ENCODE peak calls at places on chromosomes 12 and 14, in seven cellular contexts. S is suprapubic skin, F is mesothelial cell of epicardium, Z is kidney, P is tibial artery, M is AG04450, R is PC-9. W is an unnamed sample.

GRCh38 chr12:50764861-50765324 is 992 bp downstream of the ATF1 start:
- DNase-seq in S (peak; percentile 76), F (no peak), Z (no peak), P (no peak), M (no peak), R (no peak), W (no peak)

GRCh38 chr14:93963692-93964091 is 12.7 kb downstream of the ASB2 start:
- DNase-seq in S (no peak), F (no peak), Z (peak; percentile 15), P (no peak), M (no peak), R (no peak), W (no peak)

GRCh38 chr14:51020024-51020710 is 74.7 kb downstream of the TRIM9 start:
- DNase-seq in S (no peak), F (no peak), Z (no peak), P (no peak), M (no peak), R (no peak), W (peak; percentile 12)

GRCh38 chr14:50835280-50835679 is 4.3 kb upstream of the NIN start:
- DNase-seq in S (no peak), F (no peak), Z (no peak), P (no peak), M (no peak), R (no peak), W (no peak)

GRCh38 chr12:127363392-127363791 is 903.6 kb upstream of the TMEM132C start:
- DNase-seq in S (no peak), F (no peak), Z (no peak), P (no peak), M (no peak), R (no peak), W (no peak)

GRCh38 chr12:52032431-52032796 is 18.8 kb upstream of the NR4A1 start:
- DNase-seq in S (peak; percentile 89), F (no peak), Z (peak; percentile 73), P (peak; percentile 93), M (no peak), R (no peak), W (no peak)

GRCh38 chr12:67669925-67670631 is 21.5 kb downstream of the DYRK2 start:
- DNase-seq in S (no peak), F (no peak), Z (no peak), P (no peak), M (no peak), R (no peak), W (no peak)

GRCh38 chr14:100533647-100534485 is 53.4 kb downstream of the BEGAIN start:
- DNase-seq in S (peak; percentile 64), F (peak; percentile 34), Z (peak; percentile 75), P (peak; percentile 18), M (no peak), R (no peak), W (peak; percentile 12)

GRCh38 chr12:89988556-89988955 is 279.9 kb upstream of the ATP2B1 start:
- DNase-seq in S (no peak), F (no peak), Z (no peak), P (no peak), M (no peak), R (no peak), W (no peak)

GRCh38 chr12:3336606-3337311 is 154.2 kb upstream of the PRMT8 start:
- DNase-seq in S (peak; percentile 63), F (no peak), Z (no peak), P (no peak), M (no peak), R (no peak), W (no peak)

GRCh38 chr12:105468464-105468863 is 138.0 kb downstream of the C12orf75 start:
- DNase-seq in S (no peak), F (no peak), Z (no peak), P (no peak), M (no peak), R (no peak), W (no peak)

GRCh38 chr12:105324704-105325103 is 5.8 kb upstream of the C12orf75 start:
- DNase-seq in S (no peak), F (no peak), Z (no peak), P (no peak), M (no peak), R (no peak), W (no peak)

GRCh38 chr12:34398366-34398705 is 376.0 kb downstream of the ALG10 start:
- DNase-seq in S (no peak), F (no peak), Z (peak; percentile 30), P (peak; percentile 5), M (no peak), R (no peak), W (no peak)

GRCh38 chr14:89723930-89724915 is 230.3 kb downstream of the EFCAB11 start:
- DNase-seq in S (no peak), F (no peak), Z (no peak), P (no peak), M (no peak), R (no peak), W (no peak)

GRCh38 chr14:72752034-72752412 is 141.9 kb downstream of the DPF3 start:
- DNase-seq in S (no peak), F (no peak), Z (no peak), P (no peak), M (no peak), R (no peak), W (no peak)

GRCh38 chr12:129564768-129565167 is 339.1 kb downstream of the TMEM132D start:
- DNase-seq in S (no peak), F (no peak), Z (no peak), P (no peak), M (no peak), R (no peak), W (no peak)

GRCh38 chr14:100784523-100785337 is 41.2 kb upstream of the MEG3 start:
- DNase-seq in S (no peak), F (no peak), Z (peak; percentile 7), P (no peak), M (no peak), R (no peak), W (no peak)

GRCh38 chr12:15603461-15604085 is 185.6 kb downstream of the EPS8 start:
- DNase-seq in S (no peak), F (no peak), Z (no peak), P (no peak), M (no peak), R (no peak), W (no peak)

GRCh38 chr12:46959484-46959883 is 119.9 kb upstream of the PCED1B start:
- DNase-seq in S (no peak), F (no peak), Z (no peak), P (no peak), M (peak; percentile 32), R (peak; percentile 97), W (no peak)

GRCh38 chr12:26226119-26226518 is 30.7 kb downstream of the SSPN start:
- DNase-seq in S (no peak), F (no peak), Z (no peak), P (no peak), M (no peak), R (no peak), W (no peak)

GRCh38 chr12:25723286-25723685 is 170.2 kb upstream of the LMNTD1 start:
- DNase-seq in S (no peak), F (no peak), Z (no peak), P (no peak), M (no peak), R (no peak), W (no peak)

GRCh38 chr12:43957732-43958131 is 121.9 kb downstream of the TMEM117 start:
- DNase-seq in S (no peak), F (no peak), Z (no peak), P (no peak), M (peak; percentile 15), R (no peak), W (peak; percentile 24)

GRCh38 chr14:96519970-96520369 is 17.8 kb downstream of the PAPOLA start:
- DNase-seq in S (no peak), F (no peak), Z (no peak), P (no peak), M (no peak), R (no peak), W (no peak)

GRCh38 chr12:5900533-5901255 is 44.4 kb downstream of the ANO2 start:
- DNase-seq in S (no peak), F (no peak), Z (no peak), P (no peak), M (no peak), R (no peak), W (no peak)

GRCh38 chr12:5904441-5904840 is 40.6 kb downstream of the ANO2 start:
- DNase-seq in S (peak; percentile 44), F (no peak), Z (no peak), P (no peak), M (no peak), R (no peak), W (no peak)

GRCh38 chr12:5901416-5901815 is 43.6 kb downstream of the ANO2 start:
- DNase-seq in S (no peak), F (no peak), Z (no peak), P (no peak), M (no peak), R (no peak), W (no peak)

GRCh38 chr12:5902736-5903135 is 42.3 kb downstream of the ANO2 start:
- DNase-seq in S (no peak), F (no peak), Z (no peak), P (no peak), M (no peak), R (no peak), W (no peak)

DNA sequence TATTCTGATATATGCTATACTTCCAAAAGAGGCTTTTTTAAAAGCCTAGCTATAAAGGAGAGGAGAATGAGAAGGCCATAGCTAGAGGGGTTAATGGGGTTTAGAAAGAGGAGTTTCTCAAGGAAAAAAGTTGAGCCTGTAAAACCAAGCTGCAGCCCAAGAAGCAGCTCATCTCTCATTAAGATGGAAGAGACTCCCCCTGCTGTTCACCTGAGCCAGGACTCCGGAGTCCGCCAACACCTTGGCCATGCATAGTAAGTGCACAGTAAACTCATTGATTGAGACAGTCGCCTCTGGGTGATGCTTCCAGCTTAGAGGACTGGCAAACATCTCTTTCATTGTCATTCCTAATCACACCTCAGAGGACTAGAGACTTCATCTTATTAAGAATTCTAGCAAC is 46.2 kb downstream of the ANO2 start:
- DNase-seq in S (no peak), F (no peak), Z (no peak), P (no peak), M (no peak), R (no peak), W (no peak)
- TF ChIP-seq CTCF in S (no peak), F (no peak), Z (no peak), P (no peak), M (no peak), R (peak; percentile 48), W (no peak)

DNA sequence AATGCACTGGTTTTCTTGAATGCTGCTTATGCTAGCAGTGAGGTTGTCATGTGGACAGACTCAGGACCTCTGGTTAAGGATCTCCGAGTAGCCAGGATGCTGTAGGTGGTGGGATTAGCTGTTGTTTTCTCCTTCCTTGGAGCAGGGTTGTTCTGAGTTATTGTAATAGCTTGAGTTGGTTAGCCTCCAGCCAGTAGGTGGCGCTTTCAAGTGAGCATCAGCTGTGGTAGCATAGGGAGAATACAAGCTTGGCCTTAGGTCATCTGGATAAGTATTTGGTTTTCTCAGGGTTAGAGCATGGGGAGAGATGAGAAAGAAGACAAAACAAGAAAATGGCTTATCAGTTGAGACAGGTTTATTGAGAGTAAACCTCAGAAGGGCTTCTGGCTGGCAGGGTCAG is 299.7 kb upstream of the FBXO33 start:
- DNase-seq in S (no peak), F (no peak), Z (no peak), P (no peak), M (no peak), R (no peak), W (no peak)
- TF ChIP-seq CTCF in S (no peak), F (no peak), Z (no peak), P (no peak), M (no peak), R (peak; percentile 52), W (no peak)

GRCh38 chr12:108063192-108063591 is 65.9 kb upstream of the WSCD2 start:
- DNase-seq in S (no peak), F (no peak), Z (no peak), P (no peak), M (no peak), R (no peak), W (no peak)
- TF ChIP-seq CTCF in S (no peak), F (peak; percentile 71), Z (peak; percentile 15), P (no peak), M (peak; percentile 12), R (peak; percentile 61), W (peak; percentile 49)

GRCh38 chr12:19643635-19644034 is 204.3 kb downstream of the AEBP2 start:
- DNase-seq in S (no peak), F (no peak), Z (no peak), P (no peak), M (no peak), R (no peak), W (no peak)
- TF ChIP-seq CTCF in S (peak; percentile 41), F (no peak), Z (peak; percentile 54), P (peak; percentile 63), M (peak; percentile 80), R (peak; percentile 57), W (peak; percentile 25)

W was measured in nephron progenitor cell.